ENCODE peak calls at places on chromosomes 11 and 22, in six cellular contexts. D is NCI-H345, X is RWPE1, G is right cardiac atrium, H is mesothelial cell of epicardium, Y is EH. A is an unnamed sample.

GRCh38 chr22:50189184-50189848 is 3.6 kb downstream of the TRABD start:
- DNase-seq in X (no peak), Y (no peak), G (peak; percentile 76), D (peak; percentile 71), H (no peak), A (no peak)

GRCh38 chr11:118109231-118109630 is 22.5 kb upstream of the SMIM35 start:
- DNase-seq in G (no peak), X (no peak), D (no peak), H (no peak), Y (peak; percentile 24), A (no peak)

GRCh38 chr11:76885390-76886097 is 24.8 kb downstream of the ACER3 start:
- DNase-seq in X (peak; percentile 62), G (peak; percentile 52), H (no peak), Y (peak; percentile 51), D (no peak), A (no peak)

GRCh38 chr11:32006799-32007388 is 84.0 kb upstream of the RCN1 start:
- DNase-seq in H (no peak), Y (peak; percentile 60), X (peak; percentile 48), D (no peak), G (no peak), A (peak; percentile 82)

GRCh38 chr22:25777870-25778269 is 35.9 kb downstream of the MYO18B start:
- DNase-seq in D (no peak), Y (peak; percentile 63), X (peak; percentile 20), G (no peak), H (no peak), A (peak; percentile 24)

GRCh38 chr11:36352919-36353318 is 56.8 kb downstream of the PRR5L start:
- DNase-seq in G (no peak), Y (no peak), X (no peak), D (no peak), H (no peak), A (no peak)

GRCh38 chr11:96014234-96014633 is 90.3 kb upstream of the MTMR2 start:
- DNase-seq in H (no peak), Y (peak; percentile 69), G (no peak), D (peak; percentile 17), X (peak; percentile 5), A (no peak)

GRCh38 chr11:80960331-80961095 is 1519.7 kb upstream of the TENM4 start:
- DNase-seq in X (no peak), H (no peak), Y (no peak), G (no peak), D (no peak), A (no peak)

GRCh38 chr22:30265851-30266444 is 703 bp downstream of the OSM start:
- DNase-seq in Y (no peak), D (no peak), X (no peak), H (no peak), G (peak; percentile 81), A (no peak)

GRCh38 chr22:31947296-31947695 is 3.0 kb downstream of the YWHAH start:
- DNase-seq in G (no peak), D (no peak), Y (peak; percentile 33), H (no peak), X (peak; percentile 23), A (no peak)

GRCh38 chr22:24819941-24820461 is 14.0 kb downstream of the SGSM1 start:
- DNase-seq in X (no peak), H (no peak), D (no peak), Y (no peak), G (peak; percentile 89), A (no peak)

GRCh38 chr22:44543781-44544181 is 45.7 kb upstream of the RTL6 start:
- DNase-seq in D (no peak), G (no peak), H (no peak), Y (no peak), X (no peak), A (no peak)

GRCh38 chr11:2122222-2122906 is 16.8 kb downstream of the IGF2 start:
- DNase-seq in D (no peak), G (peak; percentile 45), X (no peak), Y (peak; percentile 82), H (no peak), A (no peak)

GRCh38 chr11:116180806-116181600 is 591.8 kb downstream of the BUD13 start:
- DNase-seq in G (peak; percentile 53), Y (no peak), X (no peak), D (no peak), H (no peak), A (no peak)

GRCh38 chr22:25169278-25170031 is 30.2 kb upstream of the CRYBB3 start:
- DNase-seq in X (no peak), G (no peak), D (no peak), H (no peak), Y (no peak), A (no peak)

GRCh38 chr22:49132009-49132408 is 695.7 kb downstream of the BRD1 start:
- DNase-seq in Y (no peak), D (peak; percentile 64), H (no peak), X (no peak), G (no peak), A (no peak)

GRCh38 chr22:25844601-25845000 is 102.6 kb downstream of the MYO18B start:
- DNase-seq in H (no peak), G (no peak), Y (no peak), X (no peak), D (no peak), A (no peak)

GRCh38 chr11:33344611-33345010 is 87.4 kb downstream of the HIPK3 start:
- DNase-seq in D (no peak), X (no peak), G (no peak), H (no peak), Y (no peak), A (peak; percentile 24)

GRCh38 chr11:66996609-66997273 is 21.6 kb downstream of the C11orf86 start:
- DNase-seq in Y (peak; percentile 86), X (no peak), G (peak; percentile 87), H (no peak), D (no peak), A (no peak)